ENCODE peak calls at places on chromosomes 3 and 15, in six cellular contexts. L is heart right ventricle; R is A673; A is endothelial cell of umbilical vein; G is mammary epithelial cell; D is CD8-positive, alpha-beta T cell. M is an unnamed sample.

GRCh38 chr15:89898628-89899302 is 5.0 kb upstream of the AP3S2 start:
- DNase-seq in A (peak; percentile 22), L (no peak), D (no peak), R (peak; percentile 55), G (peak; percentile 59), M (no peak)

GRCh38 chr3:159664011-159664410 is 324.6 kb upstream of the IL12A start:
- DNase-seq in R (no peak), A (no peak), G (peak; percentile 35), L (no peak), D (no peak), M (no peak)

GRCh38 chr3:27844052-27844675 is 122.0 kb upstream of the EOMES start:
- DNase-seq in R (no peak), A (no peak), G (no peak), D (no peak), L (no peak), M (no peak)

GRCh38 chr3:152466784-152467183 is 198.1 kb downstream of the MBNL1 start:
- DNase-seq in G (no peak), R (peak; percentile 65), D (no peak), L (no peak), A (peak; percentile 49), M (no peak)

GRCh38 chr15:87566236-87566635 is 690.3 kb downstream of the NTRK3 start:
- DNase-seq in A (no peak), L (no peak), D (no peak), R (no peak), G (no peak), M (no peak)

GRCh38 chr3:134362670-134363380 is 11.4 kb downstream of the AMOTL2 start:
- DNase-seq in D (no peak), R (no peak), L (no peak), A (no peak), G (no peak), M (no peak)

GRCh38 chr15:85407421-85408269 is 27.2 kb downstream of the AKAP13 start:
- DNase-seq in R (no peak), L (no peak), D (no peak), G (peak; percentile 95), A (peak; percentile 92), M (no peak)

GRCh38 chr3:188890572-188891270 is 281.1 kb upstream of the TPRG1 start:
- DNase-seq in R (peak; percentile 29), A (peak; percentile 22), G (no peak), L (no peak), D (no peak), M (no peak)

GRCh38 chr3:107367353-107367752 is 9.9 kb upstream of the CCDC54 start:
- DNase-seq in R (peak; percentile 54), L (no peak), D (no peak), G (peak; percentile 72), A (no peak), M (no peak)

GRCh38 chr3:10928396-10928960 is 64.1 kb upstream of the SLC6A1 start:
- DNase-seq in G (no peak), R (no peak), L (no peak), A (no peak), D (no peak), M (no peak)

GRCh38 chr3:13231781-13232515 is 158.7 kb upstream of the IQSEC1 start:
- DNase-seq in A (no peak), R (no peak), D (no peak), G (no peak), L (no peak), M (no peak)

GRCh38 chr15:74304459-74304858 is 63.0 kb downstream of the CYP11A1 start:
- DNase-seq in L (no peak), R (no peak), D (no peak), G (no peak), A (no peak), M (no peak)

GRCh38 chr3:64922213-64922612 is 234.4 kb upstream of the ADAMTS9 start:
- DNase-seq in L (no peak), G (no peak), D (no peak), R (no peak), A (peak; percentile 50), M (no peak)

GRCh38 chr3:173371848-173372487 is 25.6 kb upstream of the NLGN1 start:
- DNase-seq in R (peak; percentile 57), D (no peak), G (peak; percentile 9), L (peak; percentile 21), A (peak; percentile 50), M (peak; percentile 30)

GRCh38 chr15:66946578-66947164 is 118.7 kb upstream of the SMAD3 start:
- DNase-seq in G (peak; percentile 55), L (peak; percentile 60), R (peak; percentile 74), D (peak; percentile 56), A (peak; percentile 70), M (peak; percentile 70)

GRCh38 chr3:51970606-51971300 is 3.1 kb downstream of the ABHD14B start:
- DNase-seq in D (no peak), R (no peak), L (no peak), G (no peak), A (no peak), M (no peak)

GRCh38 chr3:51969841-51970240 is 2.6 kb upstream of the PCBP4 start:
- DNase-seq in A (no peak), R (no peak), D (no peak), L (no peak), G (no peak), M (no peak)

GRCh38 chr3:51968175-51968681 is 974 bp upstream of the PCBP4 start:
- DNase-seq in L (peak; percentile 42), A (no peak), G (no peak), R (no peak), D (no peak), M (peak; percentile 48)

GRCh38 chr3:51967384-51968174 is at the start of gene PCBP4:
- DNase-seq in R (no peak), D (no peak), A (peak; percentile 45), G (no peak), L (peak; percentile 80), M (peak; percentile 76)

GRCh38 chr3:51968883-51969674 is 1.8 kb upstream of the PCBP4 start:
- DNase-seq in L (no peak), R (no peak), D (no peak), A (no peak), G (no peak), M (no peak)
- H3K4me3 ChIP-seq in L (no peak overlapping the region), R (no peak overlapping the region), D (no peak overlapping the region), A (no peak overlapping the region), G (no peak overlapping the region), M (no peak overlapping the region)

DNA sequence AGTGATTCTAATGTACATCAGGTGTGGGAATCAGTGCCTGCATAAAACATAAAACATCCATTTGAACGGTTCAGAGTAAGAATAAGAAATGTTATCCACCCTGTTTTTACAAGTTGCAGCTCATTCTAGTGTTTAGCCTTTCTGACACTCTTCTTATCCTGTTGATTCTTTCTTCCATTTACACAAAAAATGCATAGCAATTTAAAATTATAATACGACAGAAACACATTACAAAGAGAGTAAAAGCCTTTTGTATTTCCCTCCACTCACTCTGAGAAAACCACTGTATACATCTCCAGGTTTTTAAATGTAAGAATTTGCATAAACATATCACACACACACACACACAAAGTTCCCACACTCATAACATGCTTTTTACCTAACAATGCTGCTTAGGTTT is 199.7 kb downstream of the CNTN6 start:
- DNase-seq in L (no peak), D (no peak), A (no peak), R (no peak), G (no peak), M (no peak)
- H3K9me3 ChIP-seq in L (no peaks in the 10 kb centered on the region), D (no peaks in the 10 kb centered on the region), A (peaks cover 1% of the 10 kb centered on the region), R (no peaks in the 10 kb centered on the region), G (no peaks in the 10 kb centered on the region), M (no peaks in the 10 kb centered on the region)

GRCh38 chr15:80856400-80856799 is 77.2 kb downstream of the CEMIP start:
- DNase-seq in R (peak; percentile 18), L (no peak), D (no peak), A (no peak), G (no peak), M (no peak)
- TF ChIP-seq CTCF in R (peak; percentile 47), L (no peak), D (no peak), A (no peak), G (no peak), M (no peak)

GRCh38 chr3:37820213-37820612 is 41.5 kb upstream of the CTDSPL start:
- DNase-seq in A (no peak), G (no peak), R (no peak), L (no peak), D (no peak), M (no peak)
- H3K4me3 ChIP-seq in A (no peak overlapping the region), G (no peak overlapping the region), R (no peak overlapping the region), L (no peak overlapping the region), D (no peak overlapping the region), M (no peak overlapping the region)

GRCh38 chr3:25493246-25493645 is 65.2 kb downstream of the RARB start:
- DNase-seq in R (no peak), A (peak; percentile 96), L (no peak), D (no peak), G (no peak), M (no peak)

GRCh38 chr3:25497096-25497495 is 69.0 kb downstream of the RARB start:
- DNase-seq in R (no peak), L (no peak), G (no peak), D (no peak), A (no peak), M (no peak)

GRCh38 chr3:25493786-25494185 is 65.7 kb downstream of the RARB start:
- DNase-seq in L (no peak), G (peak; percentile 79), R (no peak), D (no peak), A (peak; percentile 75), M (no peak)

GRCh38 chr3:25495726-25496125 is 67.7 kb downstream of the RARB start:
- DNase-seq in D (no peak), L (no peak), G (no peak), R (no peak), A (no peak), M (no peak)

GRCh38 chr3:25495304-25495703 is 67.2 kb downstream of the RARB start:
- DNase-seq in R (no peak), A (no peak), D (no peak), G (no peak), L (no peak), M (no peak)
- H3K9me3 ChIP-seq in R (peaks cover 22% of the 10 kb centered on the region), A (no peaks in the 10 kb centered on the region), D (peaks cover 6% of the 10 kb centered on the region), G (peaks cover 30% of the 10 kb centered on the region), L (peaks cover 48% of the 10 kb centered on the region), M (no peaks in the 10 kb centered on the region)

GRCh38 chr3:52893723-52894122 is 3.6 kb downstream of the STIMATE start:
- DNase-seq in G (no peak), D (no peak), A (no peak), R (no peak), L (no peak), M (no peak)

GRCh38 chr3:52894756-52895155 is 2.6 kb downstream of the STIMATE start:
- DNase-seq in A (no peak), G (no peak), L (no peak), D (no peak), R (no peak), M (no peak)

GRCh38 chr3:52896613-52897012 is 735 bp downstream of the STIMATE start:
- DNase-seq in G (peak; percentile 9), L (no peak), D (no peak), R (no peak), A (no peak), M (no peak)

GRCh38 chr3:52895416-52895815 is 1.9 kb downstream of the STIMATE start:
- DNase-seq in G (no peak), A (no peak), R (no peak), L (no peak), D (no peak), M (no peak)

GRCh38 chr3:52897130-52898109 is at the start of gene STIMATE:
- DNase-seq in A (peak; percentile 84), R (peak; percentile 75), D (peak; percentile 71), G (peak; percentile 84), L (peak; percentile 88), M (peak; percentile 80)
- TF ChIP-seq CTCF in A (no peak), R (no peak), D (no peak), G (no peak), L (no peak), M (peak; percentile 21)

M was measured in uterus.